ENCODE peak calls at places on chromosomes 16 and 17, in four cellular contexts. M is cardiac muscle cell, P is NCI-H1092 treated with DMSO at 0.1 percent for 48 hours, G is NCI-H748 treated with DMSO at 0.1 percent for 48 hours. W is an unnamed sample.

GRCh38 chr17:73215414-73215813 is 22.6 kb downstream of the COG1 start:
- DNase-seq in M (no peak), P (no peak), G (no peak), W (no peak)

GRCh38 chr16:15049581-15050180 is 6.2 kb downstream of the NTAN1 start:
- DNase-seq in M (no peak), P (no peak), G (no peak), W (no peak)

GRCh38 chr17:78722101-78722761 is 59.8 kb downstream of the CYTH1 start:
- DNase-seq in M (no peak), P (no peak), G (no peak), W (no peak)

GRCh38 chr16:81659249-81659648 is 119.8 kb upstream of the PLCG2 start:
- DNase-seq in M (no peak), P (no peak), G (no peak), W (no peak)

GRCh38 chr16:22763655-22764054 is 50.3 kb upstream of the HS3ST2 start:
- DNase-seq in M (no peak), P (no peak), G (no peak), W (no peak)

GRCh38 chr16:3998793-3999478 is 117.3 kb downstream of the ADCY9 start:
- DNase-seq in M (peak; percentile 73), P (no peak), G (no peak), W (no peak)

GRCh38 chr16:66274335-66275110 is 92.0 kb upstream of the CDH5 start:
- DNase-seq in M (peak; percentile 71), P (peak; percentile 33), G (peak; percentile 17), W (peak; percentile 51)

GRCh38 chr16:57757326-57757786 is 21.8 kb downstream of the KATNB1 start:
- DNase-seq in M (peak; percentile 83), P (peak; percentile 19), G (no peak), W (peak; percentile 85)

GRCh38 chr16:1113889-1114526 is 18.0 kb upstream of the C1QTNF8 start:
- DNase-seq in M (no peak), P (no peak), G (no peak), W (no peak)

GRCh38 chr16:54287018-54287757 is 601 bp upstream of the IRX3 start:
- DNase-seq in M (no peak), P (no peak), G (no peak), W (no peak)

GRCh38 chr16:10256855-10257641 is 74.8 kb upstream of the GRIN2A start:
- DNase-seq in M (peak; percentile 54), P (peak; percentile 9), G (peak; percentile 13), W (peak; percentile 46)

GRCh38 chr17:77834170-77835115 is 124.1 kb upstream of the TNRC6C start:
- DNase-seq in M (peak; percentile 93), P (no peak), G (no peak), W (peak; percentile 88)

GRCh38 chr17:59372138-59372751 is 40.8 kb downstream of the YPEL2 start:
- DNase-seq in M (peak; percentile 88), P (no peak), G (no peak), W (peak; percentile 4)

GRCh38 chr17:66737524-66737923 is 97.4 kb upstream of the CACNG5 start:
- DNase-seq in M (peak; percentile 80), P (no peak), G (no peak), W (no peak)

GRCh38 chr16:87681990-87682570 is 79.8 kb downstream of the JPH3 start:
- DNase-seq in M (peak; percentile 78), P (no peak), G (no peak), W (peak; percentile 27)

GRCh38 chr17:29241015-29241963 is 5.4 kb upstream of the CRYBA1 start:
- DNase-seq in M (peak; percentile 96), P (no peak), G (no peak), W (peak; percentile 97)

GRCh38 chr17:80673152-80673920 is 128.7 kb downstream of the RPTOR start:
- DNase-seq in M (peak; percentile 35), P (no peak), G (no peak), W (no peak)

GRCh38 chr17:45221997-45222272 is 250 bp downstream of the FMNL1 start:
- DNase-seq in M (no peak), P (no peak), G (no peak), W (no peak)

GRCh38 chr17:10099051-10099571 is 99.3 kb downstream of the GAS7 start:
- DNase-seq in M (peak; percentile 78), P (no peak), G (no peak), W (no peak)